ENCODE peak calls at places on chromosomes 5 and 9, in seven cellular contexts. I is fibroblast of mammary gland, M is tibial artery, X is astrocyte, Y is A549, K is pancreas, F is AG09309. L is an unnamed sample.
A peak's percentile ranks its signal among the peaks of the same experiment; 100 is the strongest.

GRCh38 chr5:136090319-136090718 is 42.3 kb upstream of the SMAD5 start:
- DNase-seq in I (no peak), M (no peak), X (no peak), Y (no peak), K (no peak), F (no peak), L (no peak)

GRCh38 chr9:112422417-112423148 is 42.7 kb downstream of the HSDL2 start:
- DNase-seq in I (no peak), M (no peak), X (no peak), Y (no peak), K (no peak), F (no peak), L (no peak)

GRCh38 chr9:137176302-137177182 is 4.7 kb upstream of the TMEM210 start:
- DNase-seq in I (peak; percentile 34), M (no peak), X (no peak), Y (peak; percentile 91), K (no peak), F (no peak), L (peak; percentile 38)

GRCh38 chr9:11335011-11335410 is 722.2 kb upstream of the PTPRD start:
- DNase-seq in I (no peak), M (no peak), X (no peak), Y (no peak), K (no peak), F (no peak), L (no peak)

GRCh38 chr5:43649256-43649655 is 46.3 kb downstream of the NNT start:
- DNase-seq in I (peak; percentile 92), M (no peak), X (peak; percentile 66), Y (no peak), K (no peak), F (no peak), L (peak; percentile 61)

GRCh38 chr5:80917596-80917995 is 42.6 kb upstream of the RASGRF2 start:
- DNase-seq in I (no peak), M (no peak), X (no peak), Y (no peak), K (no peak), F (peak; percentile 59), L (peak; percentile 64)

GRCh38 chr9:108762348-108763055 is 93.3 kb downstream of the ACTL7B start:
- DNase-seq in I (no peak), M (no peak), X (no peak), Y (no peak), K (no peak), F (no peak), L (no peak)

GRCh38 chr9:93260290-93261066 is 76.5 kb downstream of the WNK2 start:
- DNase-seq in I (no peak), M (peak; percentile 53), X (no peak), Y (no peak), K (no peak), F (no peak), L (no peak)

GRCh38 chr9:88651682-88652633 is 117.0 kb downstream of the NXNL2 start:
- DNase-seq in I (peak; percentile 99), M (peak; percentile 95), X (peak; percentile 98), Y (peak; percentile 67), K (peak; percentile 37), F (peak; percentile 97), L (peak; percentile 96)

GRCh38 chr9:101569736-101570501 is 24.9 kb downstream of the PPP3R2 start:
- DNase-seq in I (no peak), M (no peak), X (no peak), Y (no peak), K (no peak), F (no peak), L (no peak)

GRCh38 chr5:173902334-173902733 is 14.2 kb downstream of the CPEB4 start:
- DNase-seq in I (no peak), M (no peak), X (no peak), Y (no peak), K (no peak), F (no peak), L (no peak)

GRCh38 chr5:173903396-173904140 is 15.4 kb downstream of the CPEB4 start:
- DNase-seq in I (no peak), M (no peak), X (no peak), Y (no peak), K (no peak), F (no peak), L (no peak)

GRCh38 chr5:173907284-173907683 is 19.1 kb downstream of the CPEB4 start:
- DNase-seq in I (no peak), M (no peak), X (no peak), Y (no peak), K (no peak), F (no peak), L (no peak)

GRCh38 chr5:173901705-173902104 is 13.6 kb downstream of the CPEB4 start:
- DNase-seq in I (no peak), M (no peak), X (no peak), Y (no peak), K (no peak), F (no peak), L (no peak)

DNA sequence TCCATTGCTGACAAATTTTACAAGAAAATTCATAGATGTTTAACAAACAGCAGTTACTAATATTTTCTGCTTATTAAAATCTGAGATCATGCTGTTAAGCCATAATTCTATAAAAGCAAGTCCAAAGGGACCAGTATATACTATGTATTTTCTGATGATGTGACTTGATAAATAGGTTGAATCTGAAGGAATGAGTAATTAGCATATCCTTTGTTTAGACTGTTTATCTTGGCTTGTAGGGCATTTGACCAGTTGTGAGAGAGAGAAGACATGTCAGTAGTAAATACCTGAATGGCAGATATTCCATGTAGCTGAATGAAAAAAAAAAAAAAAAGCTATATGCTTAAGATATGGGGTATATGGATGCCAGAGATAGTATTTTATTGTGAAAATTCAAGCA is 14.6 kb downstream of the CPEB4 start:
- DNase-seq in I (no peak), M (no peak), X (no peak), Y (no peak), K (no peak), F (no peak), L (no peak)
- H3K4me3 ChIP-seq in I (no peak overlapping the region), M (no peak overlapping the region), X (no peak overlapping the region), Y (no peak overlapping the region), K (no peak overlapping the region), F (no peak overlapping the region), L (no peak overlapping the region)

GRCh38 chr5:179816401-179817070 is 4.2 kb upstream of the SQSTM1 start:
- DNase-seq in I (no peak), M (no peak), X (no peak), Y (no peak), K (peak; percentile 27), F (no peak), L (no peak)
- TF ChIP-seq CTCF in I (no peak), M (no peak), X (no peak), Y (no peak), K (no peak), F (no peak), L (no peak)

DNA sequence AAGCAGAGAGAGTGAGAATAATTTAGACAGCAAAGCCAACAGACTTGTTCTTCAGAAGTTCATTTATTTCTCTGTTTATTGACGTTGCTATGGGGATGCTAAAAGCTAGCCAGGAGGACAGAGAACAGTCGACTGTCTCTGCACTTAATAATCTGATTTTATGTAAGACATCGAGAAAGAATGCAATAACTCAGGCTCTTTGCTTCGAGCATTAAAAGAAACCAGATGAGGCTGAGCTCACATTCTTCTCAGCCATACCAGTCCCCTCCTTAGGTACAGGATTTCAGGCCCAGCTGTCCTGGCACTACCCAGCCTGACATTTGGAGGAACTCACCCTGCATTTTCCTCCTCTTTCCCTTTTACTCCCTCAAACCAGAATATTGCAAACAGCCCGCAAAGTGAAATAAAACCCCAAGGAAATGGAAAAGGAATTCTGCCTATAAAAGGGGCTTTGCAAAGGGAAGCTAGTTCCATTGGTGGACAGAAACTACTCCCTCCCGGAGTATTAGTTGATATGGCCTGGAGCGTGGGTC is 44.5 kb upstream of the DPYSL3 start:
- DNase-seq in I (peak; percentile 89), M (no peak), X (peak; percentile 91), Y (no peak), K (no peak), F (peak; percentile 82), L (peak; percentile 89)
- H3K4me3 ChIP-seq in I (no peak overlapping the region), M (peak overlapping the region; percentile 27), X (no peak overlapping the region), Y (no peak overlapping the region), K (no peak overlapping the region), F (no peak overlapping the region), L (peak overlapping the region; percentile 5)

GRCh38 chr5:59445741-59446140 is 447.8 kb downstream of the PDE4D start:
- DNase-seq in I (no peak), M (no peak), X (peak; percentile 45), Y (no peak), K (no peak), F (no peak), L (no peak)

DNA sequence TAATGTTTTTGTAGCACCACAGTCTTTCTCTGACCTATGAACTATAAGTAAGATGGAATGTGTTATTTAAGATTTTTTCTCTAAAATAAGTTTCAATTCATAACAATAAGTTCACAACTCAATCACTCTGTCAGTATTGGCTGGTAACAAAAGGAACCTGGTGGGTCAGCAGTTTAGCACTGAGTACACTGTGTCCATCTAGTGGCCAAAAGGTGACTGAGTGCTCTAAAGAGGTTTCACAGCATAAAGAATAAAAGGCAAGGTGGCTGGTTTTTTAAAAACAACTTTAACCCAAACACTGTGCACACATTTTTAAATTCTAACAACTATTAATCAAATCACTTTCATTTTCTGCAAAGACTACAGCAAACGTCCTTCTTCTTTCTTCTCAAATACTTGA is 443.3 kb downstream of the PDE4D start:
- DNase-seq in I (peak; percentile 17), M (no peak), X (no peak), Y (no peak), K (no peak), F (no peak), L (no peak)
- TF ChIP-seq CTCF in I (peak; percentile 47), M (no peak), X (no peak), Y (peak; percentile 48), K (no peak), F (peak; percentile 12), L (peak; percentile 34)

GRCh38 chr5:32163053-32163452 is 11.1 kb downstream of the GOLPH3 start:
- DNase-seq in I (no peak), M (no peak), X (no peak), Y (no peak), K (no peak), F (no peak), L (no peak)
- H3K4me3 ChIP-seq in I (no peak overlapping the region), M (no peak overlapping the region), X (no peak overlapping the region), Y (no peak overlapping the region), K (no peak overlapping the region), F (no peak overlapping the region), L (no peak overlapping the region)

GRCh38 chr9:82504620-82505019 is 516.0 kb downstream of the SPATA31D1 start:
- DNase-seq in I (no peak), M (no peak), X (no peak), Y (no peak), K (no peak), F (no peak), L (no peak)
- TF ChIP-seq CTCF in I (no peak), M (no peak), X (no peak), Y (no peak), K (no peak), F (no peak), L (no peak)